ENCODE peak calls at places on chromosomes 1 and 21, in eight cellular contexts. E is A549, D is HCT116, V is IMR-90, G is K562, N is H1, U is GM12878, X is HepG2. O is an unnamed sample.

GRCh38 chr1:22296701-22297591 is 154.0 kb upstream of the WNT4 start:
- DNase-seq in N (no peak), D (no peak), U (no peak), G (peak; percentile 50), E (no peak), V (no peak), X (no peak), O (no peak)

GRCh38 chr1:201153474-201154388 is 543 bp downstream of the TMEM9 start:
- DNase-seq in X (no peak), U (no peak), D (no peak), E (peak; percentile 83), V (peak; percentile 18), G (peak; percentile 90), N (no peak), O (no peak)

GRCh38 chr1:161709373-161709772 is 2.3 kb downstream of the FCRLA start:
- DNase-seq in G (no peak), E (no peak), V (no peak), X (no peak), D (no peak), U (no peak), N (no peak), O (no peak)

GRCh38 chr21:24988941-24989340 is 618.3 kb downstream of the MRPL39 start:
- DNase-seq in U (no peak), G (no peak), N (no peak), X (no peak), D (no peak), V (no peak), E (no peak), O (no peak)

GRCh38 chr1:40532844-40533424 is 1.5 kb downstream of the ZNF684 start:
- DNase-seq in N (no peak), U (peak; percentile 45), V (peak; percentile 55), D (peak; percentile 50), X (peak; percentile 73), E (peak; percentile 33), G (peak; percentile 50), O (peak; percentile 60)

GRCh38 chr1:115179397-115179835 is 90.1 kb upstream of the TSPAN2 start:
- DNase-seq in D (peak; percentile 81), E (peak; percentile 67), V (peak; percentile 98), X (peak; percentile 38), N (no peak), U (no peak), G (peak; percentile 77), O (no peak)

GRCh38 chr1:235865565-235866206 is 1.0 kb downstream of the LYST start:
- DNase-seq in D (no peak), E (no peak), N (no peak), X (no peak), U (no peak), V (no peak), G (no peak), O (no peak)

GRCh38 chr1:84635261-84635848 is 54.9 kb downstream of the SSX2IP start:
- DNase-seq in D (no peak), X (no peak), G (no peak), V (no peak), E (no peak), U (no peak), N (no peak), O (no peak)

GRCh38 chr1:18256318-18257235 is 149.0 kb downstream of the IGSF21 start:
- DNase-seq in V (no peak), N (peak; percentile 41), G (peak; percentile 76), D (no peak), X (peak; percentile 10), U (no peak), E (peak; percentile 15), O (no peak)

GRCh38 chr1:216807696-216808095 is 84.5 kb upstream of the ESRRG start:
- DNase-seq in N (no peak), D (no peak), G (no peak), V (peak; percentile 15), U (no peak), E (no peak), X (no peak), O (no peak)

GRCh38 chr1:228148196-228148861 is 1.4 kb upstream of the GJC2 start:
- DNase-seq in V (no peak), N (no peak), G (no peak), X (no peak), E (no peak), D (no peak), U (no peak), O (peak; percentile 19)

GRCh38 chr1:53326598-53327182 is 1.2 kb downstream of the LRP8 start:
- DNase-seq in U (no peak), D (no peak), X (no peak), G (peak; percentile 50), E (peak; percentile 29), V (no peak), N (no peak), O (peak; percentile 76)

GRCh38 chr1:240582953-240583352 is 29.0 kb downstream of the GREM2 start:
- DNase-seq in N (no peak), V (peak; percentile 30), U (no peak), E (no peak), X (no peak), G (no peak), D (no peak), O (no peak)

GRCh38 chr1:218347713-218348627 is 2.8 kb downstream of the TGFB2 start:
- DNase-seq in X (no peak), V (peak; percentile 70), N (no peak), U (no peak), G (no peak), E (peak; percentile 57), D (no peak), O (no peak)

GRCh38 chr1:156356875-156357534 is 12.0 kb upstream of the RHBG start:
- DNase-seq in N (peak; percentile 84), D (peak; percentile 69), E (peak; percentile 83), X (peak; percentile 73), V (no peak), U (no peak), G (peak; percentile 86), O (no peak)

GRCh38 chr21:38244885-38245869 is 11.6 kb upstream of the KCNJ15 start:
- DNase-seq in X (no peak), N (no peak), V (peak; percentile 98), G (no peak), E (peak; percentile 8), D (no peak), U (peak; percentile 59), O (no peak)

GRCh38 chr1:53332833-53333232 is 5.0 kb upstream of the LRP8 start:
- DNase-seq in N (no peak), E (no peak), G (no peak), D (no peak), V (no peak), X (no peak), U (no peak), O (no peak)

GRCh38 chr1:78145105-78145580 is 99.4 kb downstream of the GIPC2 start:
- DNase-seq in X (peak; percentile 56), D (peak; percentile 56), N (no peak), G (peak; percentile 49), U (no peak), V (peak; percentile 82), E (peak; percentile 21), O (peak; percentile 48)

GRCh38 chr1:78141522-78142231 is 95.9 kb downstream of the GIPC2 start:
- DNase-seq in G (no peak), X (no peak), V (no peak), E (no peak), N (no peak), U (no peak), D (no peak), O (no peak)

GRCh38 chr1:78142731-78143130 is 97.0 kb downstream of the GIPC2 start:
- DNase-seq in X (no peak), D (no peak), V (no peak), G (no peak), E (no peak), U (no peak), N (no peak), O (no peak)

GRCh38 chr1:78143673-78144072 is 97.9 kb downstream of the GIPC2 start:
- DNase-seq in D (no peak), U (no peak), E (no peak), N (no peak), V (no peak), G (no peak), X (peak; percentile 27), O (no peak)

GRCh38 chr1:78143152-78143551 is 97.4 kb downstream of the GIPC2 start:
- DNase-seq in V (no peak), U (peak; percentile 38), E (no peak), X (no peak), G (no peak), D (no peak), N (no peak), O (no peak)
- TF ChIP-seq RAD21 in V (no peak), U (no peak), E (no peak), X (no peak), G (no peak), D (no peak), N (no peak), O (no peak)

GRCh38 chr1:31675761-31676160 is 28.1 kb downstream of the COL16A1 start:
- DNase-seq in G (no peak), U (no peak), X (no peak), D (no peak), V (no peak), N (no peak), E (no peak), O (no peak)

GRCh38 chr1:31675161-31675560 is 28.7 kb downstream of the COL16A1 start:
- DNase-seq in N (no peak), D (no peak), X (no peak), U (no peak), E (no peak), V (no peak), G (no peak), O (no peak)

GRCh38 chr1:31672988-31673387 is 28.3 kb upstream of the PEF1 start:
- DNase-seq in X (no peak), E (no peak), V (no peak), D (no peak), U (no peak), N (no peak), G (no peak), O (peak; percentile 46)

GRCh38 chr1:31677401-31677800 is 26.4 kb downstream of the COL16A1 start:
- DNase-seq in D (no peak), G (no peak), E (no peak), U (no peak), X (no peak), N (no peak), V (no peak), O (no peak)

GRCh38 chr1:31674626-31675025 is 29.2 kb downstream of the COL16A1 start:
- DNase-seq in N (peak; percentile 10), D (no peak), U (no peak), V (no peak), X (no peak), G (no peak), E (no peak), O (peak; percentile 59)
- TF ChIP-seq RAD21 in N (no peak), D (no peak), U (no peak), V (no peak), X (no peak), G (no peak), E (no peak), O (no peak)

GRCh38 chr21:46063734-46064680 is 33.9 kb upstream of the COL6A2 start:
- DNase-seq in N (no peak), G (no peak), V (no peak), D (no peak), X (no peak), E (no peak), U (no peak), O (no peak)
- TF ChIP-seq RAD21 in N (no peak), G (no peak), V (no peak), D (no peak), X (no peak), E (no peak), U (no peak), O (no peak)

GRCh38 chr1:101022294-101022693 is 3.3 kb downstream of the DPH5 start:
- DNase-seq in V (peak; percentile 77), E (no peak), X (no peak), N (no peak), G (no peak), U (no peak), D (no peak), O (no peak)
- TF ChIP-seq RAD21 in V (no peak), E (no peak), X (no peak), N (no peak), G (no peak), U (no peak), D (no peak), O (no peak)

GRCh38 chr1:187261637-187262036 is 432.9 kb downstream of the PLA2G4A start:
- DNase-seq in D (no peak), N (no peak), V (peak; percentile 10), G (no peak), E (no peak), X (no peak), U (no peak), O (no peak)
- TF ChIP-seq RAD21 in D (no peak), N (no peak), V (no peak), G (no peak), E (no peak), X (no peak), U (no peak), O (no peak)

O was measured in SK-N-SH.